ENCODE peak calls at places on chromosome 14, in seven cellular contexts. Y is stimulated activated CD4-positive, alpha-beta T cell treated with anti-CD3 and anti-CD28 coated beads, Interleukin-4, amount 100 ng/mL, for 48 hours; U is HCT116; O is HT-29; R is neural crest cell; P is NCI-H460; E is NCI-H82. Z is an unnamed sample.

GRCh38 chr14:89911018-89911919 is 43.3 kb downstream of the EFCAB11 start:
- DNase-seq in E (no peak), R (peak), P (no peak), U (no peak), Y (no peak), O (peak), Z (no peak)

GRCh38 chr14:51860164-51860835 is at the start of gene GNG2:
- DNase-seq in P (peak), E (peak), Y (peak), R (peak), U (no peak), O (peak), Z (peak)

GRCh38 chr14:77324289-77324688 is 3.5 kb downstream of the GSTZ1 start:
- DNase-seq in E (no peak), P (no peak), Y (no peak), O (no peak), U (no peak), R (no peak), Z (no peak)

GRCh38 chr14:79749051-79749450 is 462.3 kb downstream of the DIO2 start:
- DNase-seq in O (no peak), E (no peak), R (no peak), Y (no peak), P (no peak), U (no peak), Z (no peak)

GRCh38 chr14:68718033-68718725 is 74.7 kb downstream of the ZFP36L1 start:
- DNase-seq in R (no peak), E (peak), O (peak), Y (no peak), U (peak), P (peak), Z (no peak)

GRCh38 chr14:26856832-26857508 is 259.1 kb upstream of the NOVA1 start:
- DNase-seq in E (peak), P (no peak), R (no peak), Y (no peak), U (no peak), O (no peak), Z (no peak)

GRCh38 chr14:90866822-90867221 is 50.6 kb upstream of the TTC7B start:
- DNase-seq in P (no peak), R (no peak), E (no peak), U (no peak), O (no peak), Y (no peak), Z (no peak)

GRCh38 chr14:46405095-46405494 is 246.5 kb downstream of the RPL10L start:
- DNase-seq in U (no peak), O (peak), R (no peak), E (peak), Y (no peak), P (no peak), Z (no peak)

GRCh38 chr14:100899841-100900771 is 3.4 kb downstream of the RTL1 start:
- DNase-seq in O (no peak), U (no peak), R (no peak), P (no peak), Y (no peak), E (no peak), Z (no peak)

GRCh38 chr14:22071001-22071400 is 397.4 kb upstream of the OR4E1 start:
- DNase-seq in O (no peak), R (no peak), E (no peak), Y (no peak), U (no peak), P (no peak), Z (no peak)

GRCh38 chr14:105519946-105520698 is 6.3 kb upstream of the TMEM121 start:
- DNase-seq in U (no peak), P (no peak), E (no peak), O (no peak), R (no peak), Y (no peak), Z (no peak)

GRCh38 chr14:104559043-104559768 is 20.4 kb upstream of the C14orf180 start:
- DNase-seq in R (no peak), U (no peak), P (no peak), E (no peak), Y (no peak), O (no peak), Z (no peak)

GRCh38 chr14:75631453-75631831 is 29.2 kb downstream of the ERG28 start:
- DNase-seq in E (no peak), R (no peak), Y (no peak), U (no peak), P (no peak), O (no peak), Z (no peak)

GRCh38 chr14:20683896-20684661 is at the start of gene RNASE4:
- DNase-seq in U (peak), E (peak), O (peak), Y (peak), P (peak), R (peak), Z (peak)

GRCh38 chr14:94521375-94522114 is 12.3 kb upstream of the SERPINA12 start:
- DNase-seq in R (no peak), O (no peak), Y (no peak), E (no peak), U (no peak), P (no peak), Z (no peak)

GRCh38 chr14:99318091-99318958 is 46.3 kb upstream of the BCL11B start:
- DNase-seq in U (no peak), Y (no peak), E (no peak), R (no peak), O (peak), P (no peak), Z (no peak)

GRCh38 chr14:105195533-105196227 is 14.6 kb upstream of the NUDT14 start:
- DNase-seq in O (no peak), E (peak), U (no peak), R (no peak), Y (no peak), P (no peak), Z (no peak)

GRCh38 chr14:91484744-91485143 is 25.4 kb downstream of the PPP4R3A start:
- DNase-seq in E (no peak), P (no peak), Y (no peak), U (no peak), O (no peak), R (no peak), Z (no peak)

GRCh38 chr14:89283327-89284060 is 133.5 kb downstream of the FOXN3 start:
- DNase-seq in P (no peak), Y (peak), O (no peak), R (no peak), U (no peak), E (no peak), Z (no peak)

GRCh38 chr14:96792003-96792402 is 5.2 kb upstream of the VRK1 start:
- DNase-seq in U (no peak), R (no peak), P (no peak), Y (no peak), E (no peak), O (no peak), Z (no peak)

GRCh38 chr14:61608245-61609142 is 86.8 kb upstream of the HIF1A start:
- DNase-seq in E (no peak), R (no peak), P (no peak), Y (no peak), O (no peak), U (no peak), Z (no peak)

GRCh38 chr14:100348253-100348729 is 25.2 kb downstream of the SLC25A47 start:
- DNase-seq in R (no peak), U (no peak), Y (no peak), E (no peak), O (no peak), P (no peak), Z (no peak)

GRCh38 chr14:82422186-82422585 is 888.5 kb upstream of the SEL1L start:
- DNase-seq in R (no peak), Y (no peak), O (no peak), P (no peak), E (peak), U (no peak), Z (no peak)